ENCODE peak calls at places on chromosomes 7 and 10, in four cellular contexts. W, V, D and S are unnamed samples.

GRCh38 chr7:26663905-26664673 is 200.3 kb downstream of the SKAP2 start:
- DNase-seq in W (no peak), V (no peak), D (no peak), S (no peak)

GRCh38 chr10:89648074-89648473 is 3.0 kb upstream of the PANK1 start:
- DNase-seq in W (no peak), V (no peak), D (no peak), S (no peak)

GRCh38 chr10:130875116-130875515 is 436.4 kb downstream of the TCERG1L start:
- DNase-seq in W (no peak), V (no peak), D (no peak), S (no peak)

GRCh38 chr7:42831051-42831952 is 80.6 kb downstream of the C7orf25 start:
- DNase-seq in W (peak; percentile 52), V (peak; percentile 9), D (peak; percentile 57), S (peak; percentile 37)

GRCh38 chr10:93680414-93681047 is 21.9 kb downstream of the FRA10AC1 start:
- DNase-seq in W (no peak), V (no peak), D (no peak), S (no peak)

GRCh38 chr7:157970744-157971143 is 616.9 kb downstream of the PTPRN2 start:
- DNase-seq in W (no peak), V (no peak), D (no peak), S (no peak)

GRCh38 chr10:123991622-123992570 is 100.3 kb upstream of the CPXM2 start:
- DNase-seq in W (no peak), V (no peak), D (no peak), S (peak; percentile 45)

GRCh38 chr7:65279795-65280194 is 93.9 kb upstream of the ZNF92 start:
- DNase-seq in W (no peak), V (no peak), D (no peak), S (no peak)

GRCh38 chr10:1253476-1254353 is 197.5 kb downstream of the WDR37 start:
- DNase-seq in W (no peak), V (no peak), D (no peak), S (no peak)

GRCh38 chr10:51422311-51423120 is 276.9 kb downstream of the CSTF2T start:
- DNase-seq in W (peak; percentile 14), V (peak; percentile 11), D (peak; percentile 68), S (peak; percentile 54)

GRCh38 chr7:91310829-91311460 is 46.7 kb downstream of the FZD1 start:
- DNase-seq in W (no peak), V (peak; percentile 71), D (no peak), S (no peak)

DNA sequence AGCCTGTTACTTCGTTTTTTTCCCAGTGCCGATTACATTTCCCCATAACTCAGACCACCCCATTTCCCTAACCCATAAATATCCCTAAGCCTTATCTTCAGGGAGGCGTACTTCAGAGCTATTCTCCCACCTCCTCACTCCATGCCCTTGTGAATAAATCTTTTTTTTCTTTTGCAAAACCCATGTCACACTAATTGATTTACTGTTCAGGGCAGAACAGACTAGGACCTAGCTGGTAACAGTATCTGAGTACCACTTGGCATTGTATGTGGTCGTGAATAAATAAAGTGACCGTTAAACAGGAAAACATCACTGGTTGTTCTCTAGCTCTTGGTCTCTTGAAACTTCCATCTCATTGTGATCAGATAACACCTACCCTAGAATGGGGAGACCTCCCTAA is 3.8 kb upstream of the CDCA7L start:
- DNase-seq in W (no peak), V (no peak), D (no peak), S (no peak)
- TF ChIP-seq CTCF in W (no peak), V (no peak), D (no peak), S (no peak)

DNA sequence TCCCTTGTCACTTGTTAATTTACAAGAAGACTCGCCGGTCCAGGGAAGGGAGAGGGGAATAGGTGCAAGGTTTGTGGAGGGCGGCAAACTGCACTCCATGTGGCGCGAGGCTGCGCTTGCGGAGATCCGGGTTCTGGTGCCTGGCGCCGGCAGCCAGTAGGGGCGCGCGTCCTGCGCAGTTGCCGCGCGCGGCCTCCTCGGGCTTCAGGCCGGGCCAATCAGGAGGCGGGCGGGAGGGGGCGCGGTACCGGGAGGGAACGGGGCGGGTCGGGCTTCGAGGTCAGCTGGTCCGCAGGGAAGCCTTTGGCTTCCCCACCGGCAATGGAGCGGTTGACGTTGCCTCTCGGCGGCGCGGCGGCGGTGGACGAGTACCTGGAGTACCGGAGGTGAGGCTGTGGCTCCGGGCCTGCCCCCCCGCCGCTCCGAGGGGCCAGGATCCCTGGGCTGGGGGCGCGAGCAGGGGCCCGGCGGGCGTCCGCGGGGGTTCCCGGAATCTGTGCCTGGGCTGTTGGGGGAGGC is at the start of gene FAM221A:
- DNase-seq in W (peak; percentile 93), V (no peak), D (peak; percentile 93), S (peak; percentile 84)
- TF ChIP-seq CTCF in W (peak; percentile 68), V (no peak), D (peak; percentile 76), S (peak; percentile 58)

DNA sequence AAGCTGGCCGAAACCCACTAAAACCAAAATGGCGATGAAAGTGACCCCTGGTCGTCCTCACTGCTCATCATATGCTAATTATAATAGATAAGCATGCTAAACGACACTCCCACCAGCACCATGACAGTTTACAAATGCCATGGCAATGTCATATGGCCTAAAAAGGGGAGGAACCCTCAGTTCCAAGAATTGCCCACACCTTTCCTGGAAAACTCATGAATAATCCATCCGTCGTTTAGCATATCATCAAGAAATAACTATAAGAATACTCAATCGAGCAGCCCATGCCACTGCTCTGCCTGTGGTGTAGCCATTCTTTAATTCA is 422.0 kb downstream of the CALN1 start:
- DNase-seq in W (no peak), V (no peak), D (no peak), S (no peak)
- TF ChIP-seq CTCF in W (no peak), V (no peak), D (no peak), S (no peak)

GRCh38 chr10:68576118-68576517 is 16.0 kb downstream of the TET1 start:
- DNase-seq in W (no peak), V (no peak), D (no peak), S (peak; percentile 15)
- TF ChIP-seq CTCF in W (no peak), V (peak; percentile 17), D (no peak), S (no peak)

DNA sequence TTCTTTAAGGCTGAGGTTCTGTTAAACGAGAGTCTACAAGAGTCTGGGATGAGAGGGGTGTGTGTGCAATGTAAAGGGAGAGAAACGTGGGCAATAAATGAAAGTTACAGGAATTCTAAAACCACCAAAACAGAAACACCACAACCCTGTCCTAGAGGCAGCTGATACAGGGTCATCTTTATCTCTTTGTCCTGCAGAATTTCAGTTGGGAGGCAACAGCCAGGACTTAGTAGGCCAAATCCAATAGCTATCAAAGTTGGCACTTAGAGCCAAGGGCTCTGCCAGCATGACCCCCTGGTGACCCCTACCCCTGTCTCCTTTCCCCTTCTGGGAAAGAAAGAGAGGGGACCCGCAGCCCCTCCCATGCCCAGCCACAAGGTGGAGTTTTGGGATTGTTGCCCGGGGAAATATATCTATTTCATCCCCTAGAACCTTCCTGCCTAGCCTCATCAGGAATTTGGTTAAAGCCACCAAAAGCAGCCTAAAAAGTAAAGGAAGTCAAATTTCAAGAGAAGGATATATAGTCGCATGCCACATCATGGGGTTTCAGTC is 85.2 kb downstream of the OSBPL3 start:
- DNase-seq in W (no peak), V (no peak), D (no peak), S (no peak)
- TF ChIP-seq CTCF in W (no peak), V (peak; percentile 24), D (no peak), S (no peak)

DNA sequence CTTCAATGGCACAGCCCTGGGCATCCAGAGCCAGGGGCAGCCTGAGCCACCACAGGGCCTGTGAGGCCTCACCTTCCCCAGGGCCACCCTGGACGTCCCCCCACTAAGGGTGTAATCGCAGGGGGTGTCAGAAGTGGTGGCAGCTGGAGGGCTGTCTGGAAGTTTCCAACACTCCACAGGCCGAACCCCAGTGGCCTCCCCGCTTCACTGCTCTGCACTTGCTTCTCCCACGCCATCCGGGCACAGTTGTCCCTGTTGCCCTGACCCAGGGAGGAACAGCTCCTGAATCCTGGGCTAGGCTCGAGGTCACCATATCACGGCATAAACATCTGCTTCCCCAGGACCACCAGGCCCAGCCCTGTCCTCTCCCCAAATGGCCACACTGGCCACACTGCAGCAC is 276.6 kb downstream of the MAD1L1 start:
- DNase-seq in W (no peak), V (no peak), D (no peak), S (no peak)
- TF ChIP-seq CTCF in W (no peak), V (no peak), D (no peak), S (no peak)